ENCODE peak calls at places on chromosome 5, in nine cellular contexts. N is lower lobe of right lung, L is upper lobe of right lung, W is neural crest cell, R is fibroblast of pulmonary artery, O is tibial artery, D is GM20000, M is omental fat pad, T is cardiac fibroblast. K is an unnamed sample.

GRCh38 chr5:171647043-171647899 is 138.3 kb upstream of the SMIM23 start:
- DNase-seq in N (no peak), L (no peak), W (no peak), R (peak), O (no peak), D (no peak), M (no peak), T (peak), K (no peak)

GRCh38 chr5:170268153-170268689 is 29.4 kb downstream of the LCP2 start:
- DNase-seq in N (no peak), L (no peak), W (no peak), R (no peak), O (no peak), D (no peak), M (no peak), T (no peak), K (no peak)

GRCh38 chr5:1708592-1709141 is 91.0 kb downstream of the MRPL36 start:
- DNase-seq in N (no peak), L (no peak), W (no peak), R (no peak), O (no peak), D (no peak), M (no peak), T (no peak), K (no peak)

GRCh38 chr5:14316471-14316870 is 173.3 kb downstream of the TRIO start:
- DNase-seq in N (peak), L (no peak), W (no peak), R (peak), O (no peak), D (no peak), M (no peak), T (no peak), K (no peak)

GRCh38 chr5:178940569-178941360 is at the start of gene ZNF454:
- DNase-seq in N (peak), L (peak), W (no peak), R (peak), O (peak), D (no peak), M (peak), T (peak), K (no peak)

GRCh38 chr5:169265888-169266287 is 35.1 kb downstream of the SLIT3 start:
- DNase-seq in N (no peak), L (no peak), W (no peak), R (no peak), O (no peak), D (no peak), M (no peak), T (peak), K (peak)

GRCh38 chr5:122586351-122586750 is 188.5 kb upstream of the SNX2 start:
- DNase-seq in N (no peak), L (no peak), W (no peak), R (peak), O (no peak), D (no peak), M (no peak), T (peak), K (no peak)

GRCh38 chr5:132761321-132762240 is 14.4 kb downstream of the CCNI2 start:
- DNase-seq in N (no peak), L (no peak), W (no peak), R (no peak), O (no peak), D (no peak), M (no peak), T (no peak), K (no peak)

GRCh38 chr5:98510601-98511000 is 262.9 kb upstream of the RGMB start:
- DNase-seq in N (no peak), L (no peak), W (no peak), R (no peak), O (no peak), D (no peak), M (no peak), T (no peak), K (no peak)

GRCh38 chr5:90888511-90889324 is 330.1 kb downstream of the ADGRV1 start:
- DNase-seq in N (no peak), L (no peak), W (no peak), R (peak), O (no peak), D (no peak), M (no peak), T (peak), K (no peak)

GRCh38 chr5:80374188-80374587 is 33.7 kb upstream of the ZFYVE16 start:
- DNase-seq in N (no peak), L (no peak), W (no peak), R (no peak), O (no peak), D (no peak), M (no peak), T (no peak), K (no peak)
- TF ChIP-seq CTCF in N (no peak), L (no peak), W (no peak), R (no peak), O (no peak), D (no peak), M (no peak), T (no peak), K (no peak)

GRCh38 chr5:177535125-177535524 is 18.4 kb upstream of the DDX41 start:
- DNase-seq in N (no peak), L (no peak), W (no peak), R (no peak), O (no peak), D (no peak), M (no peak), T (no peak), K (no peak)
- TF ChIP-seq CTCF in N (no peak), L (no peak), W (no peak), R (no peak), O (no peak), D (no peak), M (no peak), T (no peak), K (no peak)

DNA sequence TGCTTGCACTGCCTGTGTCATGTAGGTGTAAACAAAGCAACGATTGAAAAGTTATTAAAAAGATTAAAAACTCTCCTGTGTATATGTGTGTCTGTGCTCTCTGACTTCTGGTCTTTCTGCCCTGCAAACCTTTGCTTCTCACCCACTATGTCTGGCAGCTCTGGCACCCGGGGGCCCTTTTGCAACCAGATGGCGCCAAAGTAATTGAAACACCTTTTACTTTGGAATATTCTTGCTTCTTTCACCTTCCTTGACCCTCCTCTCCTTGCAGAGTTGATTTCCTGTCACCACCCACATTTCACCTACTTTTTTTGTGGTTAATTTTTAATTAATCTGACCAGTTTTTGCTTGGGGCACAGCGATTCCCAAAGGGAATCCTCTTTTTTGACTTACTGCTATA is 275.5 kb downstream of the ARHGEF28 start:
- DNase-seq in N (no peak), L (no peak), W (no peak), R (no peak), O (no peak), D (no peak), M (no peak), T (no peak), K (no peak)
- TF ChIP-seq CTCF in N (no peak), L (no peak), W (no peak), R (no peak), O (no peak), D (no peak), M (no peak), T (no peak), K (no peak)

DNA sequence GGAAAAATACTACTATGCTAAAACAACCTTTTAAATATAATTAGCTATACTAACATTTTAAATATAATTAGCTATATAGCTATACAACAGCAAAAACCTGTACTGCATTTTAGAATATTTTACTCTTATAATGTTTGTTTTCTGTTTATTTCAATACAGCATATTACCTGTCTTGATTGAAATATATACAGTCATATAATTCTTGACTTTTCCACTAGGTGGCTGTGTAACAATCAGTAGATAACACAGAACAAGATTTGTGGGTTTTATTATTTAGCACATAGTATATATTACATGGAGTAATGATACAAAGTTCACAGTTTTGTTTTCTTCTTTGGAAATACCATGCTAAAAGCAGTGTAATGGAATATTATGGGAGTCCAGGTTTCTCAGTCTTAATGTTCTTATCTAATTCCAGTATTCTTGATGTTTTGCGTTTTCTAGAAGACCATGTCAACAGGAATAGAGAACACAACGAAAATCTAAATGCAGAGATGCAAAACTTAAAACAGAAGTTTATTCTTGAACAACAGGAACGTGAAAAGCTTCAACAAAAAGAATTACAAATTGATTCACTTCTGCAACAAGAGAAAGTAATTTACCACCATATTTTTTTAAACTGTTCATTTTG is 13.3 kb downstream of the HMMR start:
- DNase-seq in N (no peak), L (no peak), W (no peak), R (peak), O (no peak), D (no peak), M (no peak), T (peak), K (peak)
- TF ChIP-seq CTCF in N (peak), L (peak), W (peak), R (peak), O (peak), D (no peak), M (no peak), T (peak), K (peak)

DNA sequence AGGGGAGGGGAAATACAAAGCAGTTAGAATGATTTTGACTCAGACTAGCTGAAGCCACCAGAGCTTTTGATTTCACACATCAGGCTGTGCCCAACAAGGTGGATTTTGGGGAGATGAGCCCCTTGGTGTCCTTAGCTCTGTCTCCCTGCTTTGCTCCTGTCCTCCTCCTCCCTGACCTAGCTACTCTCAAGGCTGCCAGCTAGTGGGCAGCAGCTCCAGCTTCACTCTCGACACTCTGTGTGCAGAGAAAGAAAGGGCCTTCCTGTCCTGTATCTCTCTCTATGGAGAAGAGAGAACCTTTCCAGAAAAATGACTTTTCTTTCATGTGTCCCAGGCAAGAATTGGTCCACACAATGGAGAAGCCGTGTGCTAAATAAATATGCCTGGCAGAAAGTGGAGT is 446.2 kb downstream of the SEMA5A start:
- DNase-seq in N (no peak), L (no peak), W (no peak), R (no peak), O (no peak), D (no peak), M (no peak), T (no peak), K (no peak)
- TF ChIP-seq CTCF in N (no peak), L (no peak), W (no peak), R (peak), O (no peak), D (no peak), M (no peak), T (peak), K (no peak)

GRCh38 chr5:123752576-123752975 is 240.6 kb downstream of the CSNK1G3 start:
- DNase-seq in N (no peak), L (no peak), W (no peak), R (peak), O (peak), D (no peak), M (no peak), T (peak), K (no peak)

GRCh38 chr5:123748239-123748638 is 236.3 kb downstream of the CSNK1G3 start:
- DNase-seq in N (no peak), L (no peak), W (no peak), R (no peak), O (no peak), D (no peak), M (no peak), T (no peak), K (no peak)

GRCh38 chr5:123746683-123747360 is 234.8 kb downstream of the CSNK1G3 start:
- DNase-seq in N (no peak), L (no peak), W (no peak), R (no peak), O (no peak), D (no peak), M (no peak), T (no peak), K (no peak)
- TF ChIP-seq CTCF in N (no peak), L (no peak), W (no peak), R (no peak), O (no peak), D (no peak), M (no peak), T (no peak), K (no peak)

GRCh38 chr5:153711755-153712154 is 221.3 kb downstream of the GRIA1 start:
- DNase-seq in N (no peak), L (no peak), W (no peak), R (peak), O (no peak), D (no peak), M (no peak), T (peak), K (no peak)
- TF ChIP-seq CTCF in N (peak), L (no peak), W (no peak), R (peak), O (no peak), D (no peak), M (no peak), T (peak), K (no peak)